ENCODE peak calls at places on chromosomes 1 and 21, in six cellular contexts. R is breast epithelium, J is GM12865, O is cardiac muscle cell, X is hepatocyte, D is endodermal cell. S is an unnamed sample.

GRCh38 chr1:91520940-91521507 is 20.4 kb downstream of the CDC7 start:
- DNase-seq in O (no peak), J (no peak), R (no peak), D (no peak), X (no peak), S (no peak)

GRCh38 chr21:43034098-43034497 is 41.5 kb downstream of the CBS start:
- DNase-seq in J (no peak), O (no peak), R (no peak), D (no peak), X (no peak), S (no peak)

GRCh38 chr1:118159578-118159977 is 25.4 kb downstream of the SPAG17 start:
- DNase-seq in R (no peak), O (no peak), D (no peak), X (no peak), J (no peak), S (peak; percentile 22)

GRCh38 chr1:203276916-203277535 is 28.3 kb upstream of the BTG2 start:
- DNase-seq in R (peak; percentile 36), D (peak; percentile 44), J (no peak), O (no peak), X (no peak), S (no peak)

GRCh38 chr1:119859647-119860046 is 36.7 kb downstream of the ADAM30 start:
- DNase-seq in O (no peak), X (no peak), J (no peak), R (no peak), D (no peak), S (peak; percentile 52)

GRCh38 chr21:45108808-45109800 is 34.7 kb downstream of the ADARB1 start:
- DNase-seq in D (no peak), O (no peak), X (no peak), R (no peak), J (no peak), S (no peak)

GRCh38 chr1:32125313-32125712 is 17.5 kb downstream of the KPNA6 start:
- DNase-seq in R (no peak), O (no peak), X (no peak), J (no peak), D (no peak), S (no peak)

GRCh38 chr1:15449567-15449966 is 7.0 kb upstream of the CELA2A start:
- DNase-seq in O (no peak), J (no peak), D (no peak), R (no peak), X (no peak), S (peak; percentile 28)

GRCh38 chr1:7886346-7886745 is 33.5 kb upstream of the UTS2 start:
- DNase-seq in R (no peak), D (no peak), X (no peak), O (no peak), J (no peak), S (no peak)

GRCh38 chr1:183942933-183943693 is 94.4 kb downstream of the COLGALT2 start:
- DNase-seq in X (peak; percentile 69), J (peak; percentile 54), R (no peak), O (peak; percentile 12), D (no peak), S (peak; percentile 84)

GRCh38 chr1:29410476-29410875 is 174.2 kb downstream of the PTPRU start:
- DNase-seq in X (no peak), O (no peak), D (peak; percentile 36), J (no peak), R (no peak), S (no peak)

GRCh38 chr1:214002472-214002871 is 14.7 kb downstream of the PROX1 start:
- DNase-seq in J (no peak), O (no peak), D (no peak), X (peak; percentile 74), R (no peak), S (peak; percentile 35)

GRCh38 chr21:45618846-45619485 is 24.6 kb upstream of the PCBP3 start:
- DNase-seq in J (no peak), R (peak; percentile 24), D (peak; percentile 44), O (no peak), X (no peak), S (no peak)

GRCh38 chr1:154433161-154433681 is 28.1 kb downstream of the IL6R start:
- DNase-seq in J (no peak), O (no peak), D (no peak), X (no peak), R (peak; percentile 63), S (no peak)

GRCh38 chr1:80171101-80171500 is 1164.6 kb upstream of the ADGRL4 start:
- DNase-seq in D (no peak), R (no peak), X (peak; percentile 23), J (no peak), O (peak; percentile 46), S (peak; percentile 31)

GRCh38 chr1:68904472-68904871 is 407.6 kb upstream of the DEPDC1 start:
- DNase-seq in R (no peak), D (peak; percentile 49), O (no peak), X (peak; percentile 60), J (no peak), S (no peak)

GRCh38 chr1:41739061-41739955 is 179.4 kb downstream of the HIVEP3 start:
- DNase-seq in X (peak; percentile 27), O (no peak), R (peak; percentile 64), J (peak; percentile 93), D (no peak), S (peak; percentile 77)

GRCh38 chr1:98897479-98897878 is 107.2 kb downstream of the PLPPR5 start:
- DNase-seq in O (no peak), X (no peak), J (no peak), R (no peak), D (no peak), S (no peak)

GRCh38 chr1:172109357-172109756 is 268.1 kb downstream of the DNM3 start:
- DNase-seq in D (no peak), O (no peak), J (no peak), X (no peak), R (no peak), S (no peak)

GRCh38 chr1:67525053-67525760 is 95.0 kb upstream of the SERBP1 start:
- DNase-seq in X (no peak), D (no peak), R (no peak), O (no peak), J (no peak), S (no peak)

GRCh38 chr1:184300446-184300845 is 86.4 kb upstream of the C1orf21 start:
- DNase-seq in O (no peak), J (peak; percentile 42), X (no peak), D (no peak), R (no peak), S (no peak)

GRCh38 chr1:117695796-117696505 is 90.1 kb downstream of the TENT5C start:
- DNase-seq in X (peak; percentile 73), D (peak; percentile 65), O (no peak), R (no peak), J (no peak), S (no peak)

GRCh38 chr1:207097871-207098324 is 6.1 kb upstream of the C4BPA start:
- DNase-seq in J (peak; percentile 76), D (no peak), R (no peak), O (no peak), X (peak; percentile 18), S (no peak)

GRCh38 chr21:35508389-35508888 is 459.3 kb upstream of the RUNX1 start:
- DNase-seq in O (no peak), X (peak; percentile 37), J (peak; percentile 7), R (no peak), D (peak; percentile 66), S (peak; percentile 43)

GRCh38 chr1:3740752-3741151 is 11.5 kb upstream of the CCDC27 start:
- DNase-seq in R (no peak), O (no peak), J (no peak), D (no peak), X (no peak), S (no peak)

GRCh38 chr1:33610864-33611455 is 138.5 kb downstream of the ZSCAN20 start:
- DNase-seq in D (no peak), O (no peak), J (no peak), R (no peak), X (no peak), S (no peak)

GRCh38 chr1:156160744-156161181 is 7.4 kb downstream of the SEMA4A start:
- DNase-seq in J (peak; percentile 7), R (peak; percentile 67), O (peak; percentile 91), D (peak; percentile 94), X (peak; percentile 85), S (peak; percentile 92)

GRCh38 chr21:41128981-41129380 is 39.0 kb upstream of the BACE2 start:
- DNase-seq in X (no peak), O (no peak), J (no peak), R (no peak), D (no peak), S (no peak)
- H3K4me3 ChIP-seq in X (no peak overlapping the region), O (no peak overlapping the region), J (no peak overlapping the region), R (no peak overlapping the region), D (no peak overlapping the region), S (no peak overlapping the region)

GRCh38 chr1:24186993-24187790 is at the start of gene IFNLR1:
- DNase-seq in X (peak; percentile 89), D (peak; percentile 95), R (peak; percentile 65), O (peak; percentile 83), J (peak; percentile 90), S (no peak)

GRCh38 chr1:24186711-24186992 is 437 bp downstream of the IFNLR1 start:
- DNase-seq in J (no peak), D (no peak), O (no peak), X (no peak), R (no peak), S (no peak)

GRCh38 chr1:24182041-24182440 is 5.0 kb downstream of the IFNLR1 start:
- DNase-seq in R (no peak), O (no peak), J (no peak), X (no peak), D (no peak), S (no peak)

GRCh38 chr1:24186031-24186710 is 918 bp downstream of the IFNLR1 start:
- DNase-seq in R (no peak), O (no peak), X (peak; percentile 40), J (no peak), D (no peak), S (no peak)

DNA sequence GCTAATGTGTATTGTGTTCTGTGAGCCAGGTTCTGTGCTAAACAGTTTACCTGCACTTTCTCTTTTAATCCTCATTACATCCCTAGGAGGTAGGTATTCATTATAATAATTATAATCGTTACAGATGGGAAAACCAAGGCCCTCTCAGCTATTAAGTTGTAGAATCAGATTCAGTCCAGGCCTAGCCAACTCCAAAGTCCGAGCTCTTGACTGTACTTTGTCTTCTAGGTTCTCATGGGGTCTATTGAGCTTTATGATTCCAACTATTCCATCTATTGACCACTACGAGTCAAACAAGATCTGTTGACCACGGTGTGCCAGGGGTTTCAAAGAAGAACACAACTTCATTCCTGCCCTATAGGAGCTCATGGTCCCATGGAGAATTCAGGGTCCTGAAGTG is 2.0 kb downstream of the IFNLR1 start:
- DNase-seq in J (no peak), R (no peak), O (no peak), D (no peak), X (no peak), S (no peak)
- H3K4me3 ChIP-seq in J (no peak overlapping the region), R (no peak overlapping the region), O (no peak overlapping the region), D (no peak overlapping the region), X (no peak overlapping the region), S (no peak overlapping the region)

DNA sequence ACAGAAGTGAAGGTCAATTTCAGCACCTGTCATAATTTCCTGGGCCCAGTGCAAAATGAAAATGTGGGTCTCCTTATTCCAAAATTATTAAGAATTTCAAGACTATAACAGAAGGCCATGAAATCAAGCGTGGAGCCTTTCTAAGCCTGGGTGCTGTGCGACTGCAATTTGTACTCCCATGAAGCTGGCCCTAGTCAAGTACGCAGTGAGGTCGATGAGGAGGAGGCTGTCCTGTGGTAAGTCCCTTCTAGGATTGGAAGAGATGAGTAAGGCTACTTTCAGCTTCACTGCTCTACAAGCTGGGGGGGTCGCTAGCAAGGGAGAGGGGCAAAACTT is 449 bp upstream of the NUDC start:
- DNase-seq in J (no peak), O (no peak), R (no peak), D (no peak), X (no peak), S (no peak)
- H3K4me3 ChIP-seq in J (peak overlapping the region; percentile 57), O (peak overlapping the region; percentile 45), R (peak overlapping the region; percentile 89), D (peak overlapping the region; percentile 97), X (no peak overlapping the region), S (peak overlapping the region; percentile 74)

GRCh38 chr1:78703806-78704205 is 54.2 kb downstream of the IFI44 start:
- DNase-seq in O (no peak), R (no peak), X (no peak), J (no peak), D (no peak), S (no peak)
- H3K4me3 ChIP-seq in O (no peak overlapping the region), R (no peak overlapping the region), X (no peak overlapping the region), J (no peak overlapping the region), D (no peak overlapping the region), S (no peak overlapping the region)